ENCODE peak calls at places on chromosome 5, in six cellular contexts. V is tibial artery, Q is colonic mucosa, K is tibial nerve, X is vagina, I is dorsolateral prefrontal cortex. C is an unnamed sample.

GRCh38 chr5:111548992-111549649 is 36.8 kb upstream of the STARD4 start:
- DNase-seq in V (no peak), Q (no peak), K (no peak), X (no peak), I (no peak), C (no peak)

GRCh38 chr5:124912653-124913328 is 166.4 kb upstream of the ZNF608 start:
- DNase-seq in V (no peak), Q (no peak), K (no peak), X (no peak), I (no peak), C (no peak)

GRCh38 chr5:20974423-20974822 is 986.4 kb upstream of the CDH18 start:
- DNase-seq in V (no peak), Q (no peak), K (no peak), X (no peak), I (no peak), C (no peak)

GRCh38 chr5:6631441-6631840 is 1.4 kb downstream of the NSUN2 start:
- DNase-seq in V (no peak), Q (no peak), K (no peak), X (no peak), I (no peak), C (no peak)

GRCh38 chr5:165334186-165334585 is 1828.8 kb downstream of the MAT2B start:
- DNase-seq in V (no peak), Q (no peak), K (no peak), X (no peak), I (no peak), C (no peak)

GRCh38 chr5:52544738-52545137 is 243.0 kb upstream of the ITGA1 start:
- DNase-seq in V (no peak), Q (no peak), K (no peak), X (no peak), I (no peak), C (no peak)

GRCh38 chr5:116652903-116653302 is 78.3 kb upstream of the SEMA6A start:
- DNase-seq in V (no peak), Q (no peak), K (no peak), X (no peak), I (no peak), C (no peak)

GRCh38 chr5:74316064-74316586 is 324.4 kb downstream of the ENC1 start:
- DNase-seq in V (peak), Q (no peak), K (no peak), X (no peak), I (peak), C (peak)

GRCh38 chr5:980941-981340 is 27.7 kb upstream of the NKD2 start:
- DNase-seq in V (no peak), Q (no peak), K (no peak), X (peak), I (no peak), C (no peak)

GRCh38 chr5:31965227-31965626 is 208.9 kb downstream of the GOLPH3 start:
- DNase-seq in V (no peak), Q (no peak), K (no peak), X (no peak), I (no peak), C (no peak)

GRCh38 chr5:28726815-28727214 is 1688.4 kb upstream of the CDH9 start:
- DNase-seq in V (no peak), Q (no peak), K (no peak), X (no peak), I (no peak), C (no peak)

GRCh38 chr5:68215888-68216736 is 556 bp downstream of the PIK3R1 start:
- DNase-seq in V (peak), Q (peak), K (peak), X (no peak), I (peak), C (no peak)

GRCh38 chr5:172178301-172179031 is 9.6 kb downstream of the STK10 start:
- DNase-seq in V (no peak), Q (no peak), K (no peak), X (no peak), I (no peak), C (no peak)

GRCh38 chr5:13695076-13695712 is 249.3 kb downstream of the DNAH5 start:
- DNase-seq in V (no peak), Q (no peak), K (no peak), X (no peak), I (no peak), C (no peak)

GRCh38 chr5:124706729-124707361 is 39.6 kb downstream of the ZNF608 start:
- DNase-seq in V (no peak), Q (peak), K (no peak), X (no peak), I (no peak), C (no peak)

GRCh38 chr5:39767906-39768305 is 343.1 kb upstream of the DAB2 start:
- DNase-seq in V (no peak), Q (no peak), K (no peak), X (no peak), I (no peak), C (no peak)

GRCh38 chr5:133287500-133287899 is 235.7 kb downstream of the HSPA4 start:
- DNase-seq in V (no peak), Q (peak), K (no peak), X (no peak), I (no peak), C (no peak)

GRCh38 chr5:171785517-171785916 is at the start of gene SMIM23:
- DNase-seq in V (no peak), Q (no peak), K (no peak), X (no peak), I (no peak), C (no peak)

GRCh38 chr5:97534166-97534565 is 351.1 kb upstream of the RIOK2 start:
- DNase-seq in V (no peak), Q (peak), K (no peak), X (no peak), I (no peak), C (peak)

GRCh38 chr5:569358-569867 is 42.7 kb upstream of the CEP72 start:
- DNase-seq in V (no peak), Q (no peak), K (no peak), X (no peak), I (no peak), C (no peak)

GRCh38 chr5:17314907-17315471 is 97.6 kb downstream of the BASP1 start:
- DNase-seq in V (no peak), Q (no peak), K (no peak), X (no peak), I (no peak), C (no peak)

GRCh38 chr5:29016067-29016466 is 1977.7 kb upstream of the CDH9 start:
- DNase-seq in V (no peak), Q (no peak), K (no peak), X (no peak), I (no peak), C (no peak)

GRCh38 chr5:33167541-33167940 is 273.2 kb upstream of the TARS1 start:
- DNase-seq in V (no peak), Q (no peak), K (no peak), X (no peak), I (no peak), C (peak)

GRCh38 chr5:172856336-172856735 is 22.3 kb downstream of the ERGIC1 start:
- DNase-seq in V (no peak), Q (no peak), K (no peak), X (no peak), I (no peak), C (no peak)

GRCh38 chr5:10528056-10528816 is 35.6 kb upstream of the ANKRD33B start:
- DNase-seq in V (peak), Q (no peak), K (no peak), X (no peak), I (no peak), C (peak)

GRCh38 chr5:68409259-68409658 is 193.7 kb downstream of the PIK3R1 start:
- DNase-seq in V (no peak), Q (no peak), K (no peak), X (no peak), I (no peak), C (peak)

GRCh38 chr5:31328031-31328430 is 134.5 kb downstream of the CDH6 start:
- DNase-seq in V (no peak), Q (no peak), K (no peak), X (no peak), I (no peak), C (no peak)

GRCh38 chr5:77398458-77398857 is 93.7 kb downstream of the WDR41 start:
- DNase-seq in V (no peak), Q (no peak), K (no peak), X (no peak), I (no peak), C (no peak)

GRCh38 chr5:80269991-80270438 is 14.2 kb upstream of the SERINC5 start:
- DNase-seq in V (no peak), Q (no peak), K (no peak), X (no peak), I (no peak), C (no peak)

GRCh38 chr5:27472000-27472763 is 433.8 kb upstream of the CDH9 start:
- DNase-seq in V (no peak), Q (no peak), K (no peak), X (no peak), I (no peak), C (no peak)

GRCh38 chr5:157108961-157109360 is at the start of gene HAVCR2:
- DNase-seq in V (peak), Q (peak), K (no peak), X (no peak), I (no peak), C (no peak)

GRCh38 chr5:108415726-108416125 is 33.8 kb upstream of the FBXL17 start:
- DNase-seq in V (no peak), Q (no peak), K (no peak), X (no peak), I (no peak), C (no peak)

GRCh38 chr5:171957591-171958251 is 48.7 kb downstream of the FBXW11 start:
- DNase-seq in V (no peak), Q (no peak), K (no peak), X (no peak), I (no peak), C (no peak)

GRCh38 chr5:95619096-95619495 is 791 bp upstream of the GPR150 start:
- DNase-seq in V (no peak), Q (no peak), K (no peak), X (no peak), I (no peak), C (no peak)

GRCh38 chr5:150058480-150059126 is 27.8 kb downstream of the CSF1R start:
- DNase-seq in V (peak), Q (peak), K (no peak), X (no peak), I (no peak), C (no peak)

GRCh38 chr5:80834710-80835109 is 125.5 kb upstream of the RASGRF2 start:
- DNase-seq in V (no peak), Q (no peak), K (no peak), X (no peak), I (no peak), C (no peak)

GRCh38 chr5:115558388-115558956 is 13.9 kb upstream of the FEM1C start:
- DNase-seq in V (no peak), Q (no peak), K (no peak), X (no peak), I (no peak), C (no peak)

GRCh38 chr5:173735171-173735570 is 118.7 kb upstream of the BOD1 start:
- DNase-seq in V (no peak), Q (no peak), K (no peak), X (no peak), I (no peak), C (no peak)

GRCh38 chr5:153629496-153629895 is 139.0 kb downstream of the GRIA1 start:
- DNase-seq in V (no peak), Q (no peak), K (no peak), X (no peak), I (no peak), C (no peak)

GRCh38 chr5:16245249-16245648 is 65.7 kb upstream of the MARCHF11 start:
- DNase-seq in V (no peak), Q (no peak), K (no peak), X (no peak), I (no peak), C (no peak)
- TF ChIP-seq CTCF in V (no peak), Q (no peak), K (no peak), X (no peak), I (no peak), C (no peak)

DNA sequence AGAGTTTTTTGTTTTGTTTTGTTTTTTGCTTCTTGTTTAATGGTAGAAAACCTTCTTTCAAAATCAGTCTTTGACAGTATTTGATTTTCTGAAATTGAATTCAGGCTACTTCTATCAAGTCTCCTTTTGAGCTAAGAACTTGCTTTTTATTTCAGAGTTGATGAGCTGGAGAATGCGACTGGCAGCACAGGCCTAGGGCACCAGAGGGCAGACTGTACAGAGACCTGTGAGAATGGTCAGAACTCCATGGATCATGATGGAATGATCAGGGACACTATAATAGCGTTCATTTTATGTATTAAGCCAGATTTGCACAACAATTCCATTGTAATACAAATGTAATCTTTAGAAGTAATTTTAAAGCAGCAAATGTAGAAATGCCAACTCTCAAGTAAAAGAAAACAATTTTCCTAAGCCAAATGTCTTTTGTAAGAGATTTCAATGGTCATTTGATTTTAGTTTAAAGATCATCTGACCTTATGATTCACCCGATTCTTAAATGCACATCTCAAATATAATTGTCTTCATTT is 902.4 kb downstream of the NR2F1-AS1 start:
- DNase-seq in V (no peak), Q (no peak), K (no peak), X (no peak), I (no peak), C (no peak)
- TF ChIP-seq CTCF in V (no peak), Q (no peak), K (no peak), X (no peak), I (no peak), C (no peak)

GRCh38 chr5:160119905-160120266 is 636 bp upstream of the PWWP2A start:
- DNase-seq in V (no peak), Q (no peak), K (no peak), X (no peak), I (no peak), C (no peak)

GRCh38 chr5:160118349-160119141 is 705 bp downstream of the PWWP2A start:
- DNase-seq in V (peak), Q (peak), K (no peak), X (no peak), I (peak), C (no peak)

GRCh38 chr5:160116991-160117390 is 2.3 kb downstream of the PWWP2A start:
- DNase-seq in V (no peak), Q (no peak), K (no peak), X (no peak), I (no peak), C (no peak)

DNA sequence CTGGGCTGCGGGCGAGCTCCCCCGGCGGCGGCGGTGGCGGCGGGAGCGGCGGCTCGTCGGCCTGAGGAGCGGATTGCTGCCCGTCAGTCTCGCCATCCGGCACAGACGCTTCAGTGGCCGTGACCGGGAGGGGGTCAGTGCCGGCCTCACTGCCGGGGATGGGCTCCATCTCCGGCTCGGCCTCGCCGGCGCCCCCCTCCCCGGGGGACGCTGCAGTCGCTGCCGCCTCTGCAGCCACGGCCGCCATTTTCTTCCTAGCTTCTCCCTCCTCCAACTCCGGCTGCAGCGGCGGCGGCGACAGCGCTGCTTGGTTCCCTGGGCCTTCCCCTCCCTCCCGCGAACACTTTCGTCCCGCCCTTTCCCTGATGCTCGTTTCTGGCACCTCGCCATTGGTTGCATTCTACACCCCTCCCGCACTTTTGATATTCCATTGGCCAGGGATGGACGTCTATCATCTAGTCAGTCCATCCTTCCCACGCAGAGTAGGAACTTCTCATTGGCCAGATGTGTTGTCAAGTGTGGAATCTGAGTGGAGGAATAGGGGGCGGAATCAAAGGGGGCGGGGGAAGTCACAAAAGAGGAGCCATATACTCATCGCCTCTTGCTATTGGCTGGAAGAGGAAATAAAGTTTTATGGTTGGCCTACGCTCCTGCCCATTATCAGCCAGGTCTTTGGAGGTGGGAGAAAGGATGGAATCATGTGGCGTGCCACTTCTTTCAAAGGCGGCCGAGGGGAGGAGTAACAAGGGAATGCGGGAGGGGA is at the start of gene PWWP2A:
- DNase-seq in V (peak), Q (peak), K (peak), X (peak), I (peak), C (peak)
- TF ChIP-seq CTCF in V (no peak), Q (no peak), K (peak), X (no peak), I (peak), C (no peak)

DNA sequence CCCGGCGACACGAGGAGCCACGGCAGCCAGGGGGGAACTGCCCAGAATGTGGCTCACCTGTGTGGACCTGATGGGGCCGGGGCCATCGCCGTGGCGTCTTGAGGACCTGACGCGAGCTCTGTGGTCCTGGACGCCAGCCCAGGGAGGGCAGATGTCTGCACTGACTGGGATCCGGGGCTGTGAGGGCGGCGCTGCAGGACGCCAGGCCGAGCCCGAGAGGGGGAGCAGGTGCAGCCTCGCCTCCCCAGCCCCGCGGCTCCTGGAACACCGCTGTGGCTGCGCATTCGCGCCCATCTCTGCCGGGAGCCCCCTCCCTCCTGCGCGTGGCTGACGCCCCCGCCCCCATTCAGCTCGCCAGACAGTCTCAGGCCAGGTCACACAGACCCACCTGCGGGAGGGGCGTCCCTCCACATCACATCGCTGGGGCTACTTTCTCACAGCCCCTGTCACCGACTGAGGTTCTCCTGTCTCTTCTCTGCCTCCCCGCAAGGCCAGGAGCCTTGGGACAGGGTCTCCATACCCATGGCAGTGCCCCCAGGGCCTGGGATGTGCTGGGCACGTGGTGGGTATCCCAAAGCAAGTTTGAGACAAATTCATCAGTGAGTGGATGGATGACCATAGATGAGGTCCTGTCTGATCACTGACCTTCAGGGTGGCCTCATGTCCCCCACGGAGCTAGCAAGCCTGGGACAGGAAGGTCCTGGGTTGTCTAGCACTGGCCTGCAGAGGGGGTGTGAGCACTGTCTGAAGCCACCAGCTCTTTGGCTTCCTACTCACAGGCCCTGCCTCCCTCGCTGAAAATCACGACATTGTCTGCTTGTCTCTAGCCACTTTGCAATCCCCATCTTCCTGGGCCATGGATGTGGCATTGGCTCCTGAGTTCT is 47.3 kb downstream of the RASGEF1C start:
- DNase-seq in V (peak), Q (no peak), K (no peak), X (no peak), I (no peak), C (no peak)
- TF ChIP-seq CTCF in V (no peak), Q (no peak), K (no peak), X (no peak), I (peak), C (no peak)

GRCh38 chr5:141236516-141237313 is 8.5 kb upstream of the PCDHB15 start:
- DNase-seq in V (no peak), Q (no peak), K (no peak), X (no peak), I (no peak), C (no peak)

DNA sequence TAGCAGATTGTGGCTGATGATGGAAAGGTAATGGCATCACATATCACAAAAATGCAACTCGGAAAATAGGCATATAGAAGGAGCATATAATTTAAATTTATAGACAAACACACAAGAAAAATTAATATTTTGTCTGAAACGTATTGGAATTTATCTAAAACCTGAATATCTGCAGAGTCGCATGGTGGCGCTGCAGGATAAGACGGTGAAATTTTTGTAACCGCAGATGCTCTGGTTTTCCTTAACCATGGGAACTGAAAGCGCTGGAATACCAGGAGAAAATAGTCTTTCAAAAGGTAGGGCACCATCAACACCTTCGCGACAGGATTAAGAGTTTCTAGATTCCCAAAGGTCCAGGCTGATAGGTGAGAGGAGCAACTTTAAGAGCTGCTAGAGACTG is 11.0 kb downstream of the PCDHB14 start:
- DNase-seq in V (no peak), Q (no peak), K (no peak), X (no peak), I (no peak), C (no peak)
- TF ChIP-seq CTCF in V (no peak), Q (no peak), K (no peak), X (no peak), I (no peak), C (no peak)

GRCh38 chr5:140868721-140869554 is at the start of gene PCDHA11:
- DNase-seq in V (no peak), Q (no peak), K (no peak), X (no peak), I (no peak), C (no peak)
- TF ChIP-seq CTCF in V (no peak), Q (no peak), K (no peak), X (no peak), I (peak), C (no peak)

C was measured in AG04449.